ENCODE peak calls at places on chromosome 16, in ten cellular contexts. Z, B, V, G, E, X, U, N, S and K are unnamed samples.

GRCh38 chr16:15650698-15651161 is 685 bp downstream of the NDE1 start:
- DNase-seq in Z (no peak), B (peak; percentile 67), V (peak; percentile 43), G (no peak), E (no peak), X (peak; percentile 39), U (no peak), N (peak; percentile 21), S (peak; percentile 32), K (peak; percentile 11)

GRCh38 chr16:391885-392335 is 5.1 kb upstream of the NME4 start:
- DNase-seq in Z (peak; percentile 55), B (peak; percentile 94), V (peak; percentile 74), G (peak; percentile 64), E (peak; percentile 58), X (peak; percentile 73), U (peak; percentile 53), N (peak; percentile 83), S (peak; percentile 70), K (peak; percentile 68)

GRCh38 chr16:29820271-29820701 is at the start of gene MVP:
- DNase-seq in Z (no peak), B (peak; percentile 83), V (peak; percentile 48), G (peak; percentile 70), E (peak; percentile 73), X (peak; percentile 63), U (peak; percentile 37), N (peak; percentile 74), S (peak; percentile 75), K (peak; percentile 62)

GRCh38 chr16:89102035-89102776 is 8.6 kb downstream of the ACSF3 start:
- DNase-seq in Z (no peak), B (peak; percentile 52), V (no peak), G (no peak), E (no peak), X (no peak), U (no peak), N (no peak), S (no peak), K (no peak)

GRCh38 chr16:27704252-27704651 is 154.3 kb downstream of the KATNIP start:
- DNase-seq in Z (no peak), B (no peak), V (no peak), G (no peak), E (no peak), X (no peak), U (no peak), N (no peak), S (no peak), K (no peak)

GRCh38 chr16:27520982-27521673 is 28.6 kb downstream of the GTF3C1 start:
- DNase-seq in Z (no peak), B (no peak), V (no peak), G (no peak), E (no peak), X (no peak), U (no peak), N (no peak), S (peak; percentile 55), K (peak; percentile 67)

GRCh38 chr16:23836404-23837291 is 865 bp downstream of the PRKCB start:
- DNase-seq in Z (no peak), B (peak; percentile 80), V (peak; percentile 77), G (peak; percentile 86), E (no peak), X (peak; percentile 29), U (peak; percentile 33), N (no peak), S (no peak), K (no peak)

GRCh38 chr16:31301708-31302400 is 42.1 kb downstream of the ITGAM start:
- DNase-seq in Z (peak; percentile 17), B (no peak), V (no peak), G (peak; percentile 97), E (no peak), X (no peak), U (no peak), N (no peak), S (peak; percentile 44), K (peak; percentile 27)

GRCh38 chr16:85150331-85150940 is 38.2 kb upstream of the CIBAR2 start:
- DNase-seq in Z (no peak), B (no peak), V (no peak), G (no peak), E (no peak), X (no peak), U (no peak), N (no peak), S (no peak), K (no peak)

GRCh38 chr16:79077391-79077790 is 523.1 kb downstream of the MAF start:
- DNase-seq in Z (no peak), B (no peak), V (no peak), G (no peak), E (no peak), X (no peak), U (no peak), N (no peak), S (no peak), K (no peak)

GRCh38 chr16:80277182-80277581 is 263.6 kb upstream of the DYNLRB2 start:
- DNase-seq in Z (peak; percentile 45), B (no peak), V (no peak), G (no peak), E (no peak), X (no peak), U (no peak), N (no peak), S (no peak), K (no peak)

GRCh38 chr16:6335072-6335471 is 997.6 kb upstream of the RBFOX1 start:
- DNase-seq in Z (peak; percentile 12), B (no peak), V (no peak), G (no peak), E (no peak), X (no peak), U (no peak), N (no peak), S (no peak), K (peak; percentile 4)

GRCh38 chr16:21219551-21219950 is 8.2 kb upstream of the ZP2 start:
- DNase-seq in Z (no peak), B (no peak), V (no peak), G (no peak), E (no peak), X (no peak), U (no peak), N (no peak), S (no peak), K (no peak)

GRCh38 chr16:11254913-11255736 is 879 bp downstream of the SOCS1 start:
- DNase-seq in Z (no peak), B (peak; percentile 81), V (peak; percentile 84), G (peak; percentile 60), E (no peak), X (peak; percentile 61), U (peak; percentile 61), N (peak; percentile 47), S (peak; percentile 40), K (no peak)

GRCh38 chr16:83728518-83728917 is 79.3 kb upstream of the HSBP1 start:
- DNase-seq in Z (no peak), B (no peak), V (no peak), G (no peak), E (no peak), X (no peak), U (no peak), N (no peak), S (no peak), K (no peak)

GRCh38 chr16:72203401-72203800 is 31.4 kb upstream of the PMFBP1 start:
- DNase-seq in Z (no peak), B (peak; percentile 55), V (peak; percentile 18), G (peak; percentile 95), E (no peak), X (peak; percentile 28), U (no peak), N (peak; percentile 54), S (peak; percentile 18), K (peak; percentile 64)

GRCh38 chr16:12499032-12499735 is 304.5 kb downstream of the CPPED1 start:
- DNase-seq in Z (no peak), B (no peak), V (no peak), G (no peak), E (no peak), X (no peak), U (no peak), N (no peak), S (no peak), K (peak; percentile 4)